ENCODE peak calls at places on chromosomes 16 and 17, in ten cellular contexts. One of them, this sample, is unnamed.

GRCh38 chr17:58072862-58073261 is 10.4 kb upstream of the DYNLL2 start:
- DNase-seq in spleen: no peak
- DNase-seq in M059J: no peak
- DNase-seq in activated CD4-positive, CD25-positive, alpha-beta regulatory T cell: no peak
- DNase-seq in fibroblast of lung: no peak
- DNase-seq in RPMI7951: no peak
- DNase-seq in heart left ventricle: no peak
- DNase-seq in cardiac muscle cell: no peak
- DNase-seq in MCF 10A: no peak
- DNase-seq in mesothelial cell of epicardium: no peak
- DNase-seq in this sample: no peak

GRCh38 chr17:9922012-9922848 is 17.2 kb upstream of the RCVRN start:
- DNase-seq in spleen: no peak
- DNase-seq in M059J: no peak
- DNase-seq in activated CD4-positive, CD25-positive, alpha-beta regulatory T cell: no peak
- DNase-seq in fibroblast of lung: no peak
- DNase-seq in RPMI7951: no peak
- DNase-seq in heart left ventricle: no peak
- DNase-seq in cardiac muscle cell: no peak
- DNase-seq in MCF 10A: no peak
- DNase-seq in mesothelial cell of epicardium: no peak
- DNase-seq in this sample: no peak

GRCh38 chr16:3587547-3588110 is 10.4 kb upstream of the NLRC3 start:
- DNase-seq in spleen: no peak
- DNase-seq in M059J: no peak
- DNase-seq in activated CD4-positive, CD25-positive, alpha-beta regulatory T cell: no peak
- DNase-seq in fibroblast of lung: no peak
- DNase-seq in RPMI7951: no peak
- DNase-seq in heart left ventricle: no peak
- DNase-seq in cardiac muscle cell: no peak
- DNase-seq in MCF 10A: no peak
- DNase-seq in mesothelial cell of epicardium: no peak
- DNase-seq in this sample: no peak

GRCh38 chr16:77584205-77584859 is 138.0 kb upstream of the NUDT7 start:
- DNase-seq in spleen: no peak
- DNase-seq in M059J: peak
- DNase-seq in activated CD4-positive, CD25-positive, alpha-beta regulatory T cell: peak
- DNase-seq in fibroblast of lung: peak
- DNase-seq in RPMI7951: peak
- DNase-seq in heart left ventricle: peak
- DNase-seq in cardiac muscle cell: peak
- DNase-seq in MCF 10A: peak
- DNase-seq in mesothelial cell of epicardium: no peak
- DNase-seq in this sample: peak

GRCh38 chr16:69893086-69893485 is 58.0 kb upstream of the CLEC18A start:
- DNase-seq in spleen: no peak
- DNase-seq in M059J: no peak
- DNase-seq in activated CD4-positive, CD25-positive, alpha-beta regulatory T cell: no peak
- DNase-seq in fibroblast of lung: no peak
- DNase-seq in RPMI7951: no peak
- DNase-seq in heart left ventricle: no peak
- DNase-seq in cardiac muscle cell: no peak
- DNase-seq in MCF 10A: no peak
- DNase-seq in mesothelial cell of epicardium: no peak
- DNase-seq in this sample: no peak

GRCh38 chr17:81371910-81372760 is 23.1 kb upstream of the BAHCC1 start:
- DNase-seq in spleen: peak
- DNase-seq in M059J: peak
- DNase-seq in activated CD4-positive, CD25-positive, alpha-beta regulatory T cell: no peak
- DNase-seq in fibroblast of lung: peak
- DNase-seq in RPMI7951: no peak
- DNase-seq in heart left ventricle: peak
- DNase-seq in cardiac muscle cell: peak
- DNase-seq in MCF 10A: peak
- DNase-seq in mesothelial cell of epicardium: no peak
- DNase-seq in this sample: no peak

GRCh38 chr17:35313875-35314409 is 59.5 kb downstream of the SLFN11 start:
- DNase-seq in spleen: peak
- DNase-seq in M059J: no peak
- DNase-seq in activated CD4-positive, CD25-positive, alpha-beta regulatory T cell: no peak
- DNase-seq in fibroblast of lung: no peak
- DNase-seq in RPMI7951: peak
- DNase-seq in heart left ventricle: peak
- DNase-seq in cardiac muscle cell: no peak
- DNase-seq in MCF 10A: peak
- DNase-seq in mesothelial cell of epicardium: no peak
- DNase-seq in this sample: no peak

GRCh38 chr16:10624527-10624926 is 44.1 kb upstream of the EMP2 start:
- DNase-seq in spleen: no peak
- DNase-seq in M059J: no peak
- DNase-seq in activated CD4-positive, CD25-positive, alpha-beta regulatory T cell: no peak
- DNase-seq in fibroblast of lung: no peak
- DNase-seq in RPMI7951: no peak
- DNase-seq in heart left ventricle: no peak
- DNase-seq in cardiac muscle cell: no peak
- DNase-seq in MCF 10A: peak
- DNase-seq in mesothelial cell of epicardium: no peak
- DNase-seq in this sample: peak

GRCh38 chr16:881219-882097 is 80.9 kb upstream of the GNG13 start:
- DNase-seq in spleen: peak
- DNase-seq in M059J: no peak
- DNase-seq in activated CD4-positive, CD25-positive, alpha-beta regulatory T cell: no peak
- DNase-seq in fibroblast of lung: no peak
- DNase-seq in RPMI7951: no peak
- DNase-seq in heart left ventricle: no peak
- DNase-seq in cardiac muscle cell: no peak
- DNase-seq in MCF 10A: no peak
- DNase-seq in mesothelial cell of epicardium: no peak
- DNase-seq in this sample: no peak

GRCh38 chr16:83932955-83933673 is 19.9 kb upstream of the OSGIN1 start:
- DNase-seq in spleen: no peak
- DNase-seq in M059J: peak
- DNase-seq in activated CD4-positive, CD25-positive, alpha-beta regulatory T cell: no peak
- DNase-seq in fibroblast of lung: peak
- DNase-seq in RPMI7951: no peak
- DNase-seq in heart left ventricle: no peak
- DNase-seq in cardiac muscle cell: no peak
- DNase-seq in MCF 10A: no peak
- DNase-seq in mesothelial cell of epicardium: no peak
- DNase-seq in this sample: no peak

GRCh38 chr17:7477392-7478275 is 1.8 kb downstream of the ZBTB4 start:
- DNase-seq in spleen: peak
- DNase-seq in M059J: peak
- DNase-seq in activated CD4-positive, CD25-positive, alpha-beta regulatory T cell: peak
- DNase-seq in fibroblast of lung: peak
- DNase-seq in RPMI7951: peak
- DNase-seq in heart left ventricle: peak
- DNase-seq in cardiac muscle cell: peak
- DNase-seq in MCF 10A: no peak
- DNase-seq in mesothelial cell of epicardium: peak
- DNase-seq in this sample: no peak

GRCh38 chr16:30786115-30786935 is 680 bp downstream of the ZNF629 start:
- DNase-seq in spleen: no peak
- DNase-seq in M059J: peak
- DNase-seq in activated CD4-positive, CD25-positive, alpha-beta regulatory T cell: no peak
- DNase-seq in fibroblast of lung: peak
- DNase-seq in RPMI7951: peak
- DNase-seq in heart left ventricle: no peak
- DNase-seq in cardiac muscle cell: peak
- DNase-seq in MCF 10A: peak
- DNase-seq in mesothelial cell of epicardium: no peak
- DNase-seq in this sample: peak

GRCh38 chr16:23948949-23949392 is 113.2 kb downstream of the PRKCB start:
- DNase-seq in spleen: no peak
- DNase-seq in M059J: no peak
- DNase-seq in activated CD4-positive, CD25-positive, alpha-beta regulatory T cell: no peak
- DNase-seq in fibroblast of lung: no peak
- DNase-seq in RPMI7951: no peak
- DNase-seq in heart left ventricle: no peak
- DNase-seq in cardiac muscle cell: no peak
- DNase-seq in MCF 10A: no peak
- DNase-seq in mesothelial cell of epicardium: no peak
- DNase-seq in this sample: no peak

GRCh38 chr17:2266045-2266864 is 37.3 kb downstream of the SMG6 start:
- DNase-seq in spleen: peak
- DNase-seq in M059J: no peak
- DNase-seq in activated CD4-positive, CD25-positive, alpha-beta regulatory T cell: peak
- DNase-seq in fibroblast of lung: no peak
- DNase-seq in RPMI7951: peak
- DNase-seq in heart left ventricle: no peak
- DNase-seq in cardiac muscle cell: no peak
- DNase-seq in MCF 10A: no peak
- DNase-seq in mesothelial cell of epicardium: no peak
- DNase-seq in this sample: no peak

This sample was measured in mammary epithelial cell.